ENCODE peak calls at places on chromosomes 4 and X, in four cellular contexts. X is HCT116, J is fibroblast of lung, R is GM23248. B is an unnamed sample.

GRCh38 chr4:53816561-53816960 is 225.3 kb upstream of the LNX1 start:
- DNase-seq in X (no peak), J (no peak), R (no peak), B (no peak)

GRCh38 chrX:149877636-149878035 is 3.3 kb upstream of the MAGEA8 start:
- DNase-seq in X (no peak), J (peak; percentile 0), R (no peak), B (peak; percentile 15)

GRCh38 chrX:132853040-132853439 is 105.4 kb downstream of the HS6ST2 start:
- DNase-seq in X (no peak), J (peak; percentile 43), R (peak; percentile 1), B (peak; percentile 21)

GRCh38 chr4:6493668-6494304 is 21.4 kb upstream of the PPP2R2C start:
- DNase-seq in X (no peak), J (peak; percentile 6), R (peak; percentile 21), B (peak; percentile 52)

GRCh38 chr4:115090483-115091075 is 22.8 kb downstream of the NDST4 start:
- DNase-seq in X (peak; percentile 32), J (peak; percentile 25), R (peak; percentile 52), B (peak; percentile 4)

GRCh38 chrX:10296581-10296980 is 139.8 kb downstream of the CLCN4 start:
- DNase-seq in X (no peak), J (peak; percentile 91), R (peak; percentile 6), B (no peak)

GRCh38 chrX:23736030-23736429 is 7.0 kb downstream of the ACOT9 start:
- DNase-seq in X (no peak), J (no peak), R (no peak), B (no peak)

GRCh38 chrX:13398073-13398823 is 78.4 kb upstream of the ATXN3L start:
- DNase-seq in X (peak; percentile 89), J (peak; percentile 97), R (peak; percentile 94), B (peak; percentile 100)

GRCh38 chrX:104922206-104922621 is 298.3 kb downstream of the TEX13A start:
- DNase-seq in X (peak; percentile 36), J (peak; percentile 54), R (peak; percentile 66), B (peak; percentile 58)

GRCh38 chrX:16628954-16629595 is 20.9 kb upstream of the S100G start:
- DNase-seq in X (no peak), J (no peak), R (no peak), B (no peak)

GRCh38 chr4:37599092-37599800 is 86.9 kb downstream of the RELL1 start:
- DNase-seq in X (no peak), J (no peak), R (no peak), B (no peak)

GRCh38 chr4:130238121-130238520 is 1142.2 kb downstream of the C4orf33 start:
- DNase-seq in X (no peak), J (no peak), R (no peak), B (no peak)

GRCh38 chr4:138959421-138959820 is 56.2 kb upstream of the NOCT start:
- DNase-seq in X (no peak), J (no peak), R (peak; percentile 50), B (no peak)

GRCh38 chr4:104420766-104421165 is 73.9 kb downstream of the CXXC4 start:
- DNase-seq in X (no peak), J (peak; percentile 24), R (no peak), B (no peak)

GRCh38 chr4:75733369-75733768 is 9.0 kb downstream of the USO1 start:
- DNase-seq in X (no peak), J (peak; percentile 47), R (peak; percentile 27), B (no peak)

GRCh38 chrX:43940811-43941210 is 32.4 kb downstream of the NDP start:
- DNase-seq in X (no peak), J (peak; percentile 61), R (peak; percentile 70), B (peak; percentile 51)

GRCh38 chr4:187606581-187606980 is 389.0 kb upstream of the ZFP42 start:
- DNase-seq in X (peak; percentile 54), J (peak; percentile 72), R (peak; percentile 63), B (peak; percentile 57)

DNA sequence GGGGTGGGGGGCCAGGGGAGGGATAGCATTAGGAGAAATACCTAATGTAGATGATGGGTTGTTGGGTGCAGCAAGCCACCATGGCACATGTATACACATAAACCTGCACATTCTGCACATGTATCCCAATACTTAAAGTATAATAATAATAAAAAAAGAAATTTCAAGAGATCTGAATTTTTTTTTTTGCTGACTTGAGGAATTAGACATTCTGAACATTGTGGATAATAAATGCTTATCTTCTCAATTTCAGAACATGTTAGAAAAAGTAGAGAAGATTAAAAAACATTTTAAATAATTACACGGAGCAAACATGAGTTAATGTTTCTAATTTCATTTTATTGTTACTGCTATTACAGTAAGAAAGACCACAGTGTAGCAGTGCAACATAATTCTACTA is 230.4 kb downstream of the DTHD1 start:
- DNase-seq in X (no peak), J (no peak), R (no peak), B (no peak)
- H3K9ac ChIP-seq in X (no peak overlapping the region), J (no peak overlapping the region), R (no peak overlapping the region), B (no peak overlapping the region)

DNA sequence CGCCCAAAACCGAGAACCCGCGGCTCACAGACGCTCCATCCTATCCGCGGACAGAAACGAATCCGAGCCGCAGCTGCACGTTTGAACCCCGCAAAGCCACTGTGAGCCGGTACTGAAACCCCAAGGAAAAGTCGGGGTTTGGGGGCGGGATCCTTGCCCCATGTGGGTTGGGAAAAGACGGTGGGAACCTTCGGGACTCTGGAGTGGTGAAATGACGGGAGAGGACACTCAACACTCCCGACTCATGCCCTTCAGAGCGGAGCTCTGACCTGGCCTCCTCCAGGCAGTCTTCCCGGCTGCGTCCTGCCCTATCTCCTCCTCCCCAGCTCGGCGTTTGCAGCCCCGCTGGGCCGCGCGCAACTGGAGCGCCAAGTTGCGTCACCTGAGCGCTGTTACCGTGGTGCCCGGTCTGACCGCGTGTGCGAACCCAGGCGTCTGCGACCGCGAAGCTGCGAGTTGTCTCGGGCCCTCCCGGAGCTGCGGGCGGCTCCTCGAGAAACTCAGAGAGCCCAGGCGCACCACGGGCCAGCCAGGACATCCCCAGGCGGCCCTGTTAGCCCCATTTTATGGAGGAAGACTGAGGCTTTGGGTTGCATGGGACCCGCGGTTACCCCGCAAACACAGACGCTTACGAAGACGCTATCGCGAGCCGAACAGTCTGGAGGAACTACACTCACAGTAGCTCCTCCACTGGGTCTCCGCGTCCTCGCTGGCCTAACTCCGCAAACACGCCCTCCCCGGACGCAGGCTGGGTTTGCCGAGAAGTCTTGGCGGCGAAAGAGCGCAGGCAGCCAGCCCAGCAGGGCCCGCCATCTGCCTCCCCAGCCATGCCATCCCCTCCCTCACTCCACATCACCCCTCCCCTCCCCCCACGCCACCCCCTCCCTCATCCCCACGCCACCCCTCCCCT is 20.3 kb upstream of the HMX1 start:
- DNase-seq in X (no peak), J (no peak), R (no peak), B (no peak)
- H3K9ac ChIP-seq in X (no peak overlapping the region), J (no peak overlapping the region), R (no peak overlapping the region), B (no peak overlapping the region)

GRCh38 chrX:130125090-130125489 is 14.8 kb upstream of the ELF4 start:
- DNase-seq in X (no peak), J (peak; percentile 74), R (peak; percentile 58), B (peak; percentile 92)
- H3K9ac ChIP-seq in X (no peak overlapping the region), J (no peak overlapping the region), R (peak overlapping the region; percentile 33), B (peak overlapping the region; percentile 47)

GRCh38 chr4:39435875-39436563 is 22.7 kb downstream of the RPL9 start:
- DNase-seq in X (no peak), J (no peak), R (no peak), B (no peak)
- H3K9ac ChIP-seq in X (no peak overlapping the region), J (no peak overlapping the region), R (no peak overlapping the region), B (no peak overlapping the region)

DNA sequence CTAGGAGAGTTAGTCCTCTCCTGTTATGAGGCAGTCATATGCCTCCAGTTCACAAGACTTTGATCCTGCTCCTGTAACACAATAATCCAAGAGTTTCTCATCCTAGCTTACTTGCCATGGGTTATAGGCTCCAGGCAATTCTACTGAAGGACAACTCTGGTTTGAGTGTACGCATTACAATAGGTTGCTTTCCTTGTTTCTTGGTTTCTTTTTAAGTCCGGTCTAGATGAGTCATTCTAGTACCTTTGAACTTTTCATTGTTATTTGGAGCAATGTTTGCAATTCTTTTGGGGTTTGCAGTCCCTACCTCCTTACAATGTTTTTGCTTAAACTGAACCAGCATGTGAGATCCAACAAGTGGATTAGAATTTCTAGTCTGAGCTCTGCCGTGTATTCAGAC is 109.1 kb downstream of the ANAPC4 start:
- DNase-seq in X (no peak), J (no peak), R (no peak), B (peak; percentile 9)
- H3K9ac ChIP-seq in X (no peak overlapping the region), J (no peak overlapping the region), R (no peak overlapping the region), B (no peak overlapping the region)

GRCh38 chr4:39045791-39046221 is 13.6 kb upstream of the TMEM156 start:
- DNase-seq in X (no peak), J (peak; percentile 40), R (peak; percentile 49), B (no peak)
- H3K9ac ChIP-seq in X (peak overlapping the region; percentile 62), J (peak overlapping the region; percentile 71), R (peak overlapping the region; percentile 83), B (peak overlapping the region; percentile 69)

GRCh38 chr4:95889662-95890061 is 49.8 kb downstream of the PDHA2 start:
- DNase-seq in X (no peak), J (no peak), R (no peak), B (peak; percentile 35)
- H3K9ac ChIP-seq in X (no peak overlapping the region), J (no peak overlapping the region), R (no peak overlapping the region), B (no peak overlapping the region)

GRCh38 chrX:142702749-142703148 is 323.0 kb upstream of the SPANXN4 start:
- DNase-seq in X (no peak), J (no peak), R (no peak), B (no peak)
- H3K9ac ChIP-seq in X (no peak overlapping the region), J (no peak overlapping the region), R (no peak overlapping the region), B (no peak overlapping the region)

GRCh38 chrX:147710301-147710700 is 201.4 kb upstream of the FMR1 start:
- DNase-seq in X (no peak), J (no peak), R (no peak), B (no peak)
- H3K9ac ChIP-seq in X (no peak overlapping the region), J (no peak overlapping the region), R (no peak overlapping the region), B (no peak overlapping the region)

GRCh38 chrX:6363193-6363592 is 134.5 kb upstream of the NLGN4X start:
- DNase-seq in X (no peak), J (no peak), R (no peak), B (peak; percentile 1)
- H3K9ac ChIP-seq in X (no peak overlapping the region), J (no peak overlapping the region), R (no peak overlapping the region), B (no peak overlapping the region)